ENCODE peak calls at places on chromosomes 4 and X, in five cellular contexts. N, P, U, C and H are unnamed samples.

GRCh38 chr4:85725727-85726170 is 250.8 kb downstream of the ARHGAP24 start:
- DNase-seq in P (no peak), N (peak; percentile 39), U (peak; percentile 59), C (peak; percentile 8), H (no peak)

GRCh38 chrX:119617511-119618164 is 11.4 kb upstream of the NKRF start:
- DNase-seq in C (peak; percentile 37), N (peak; percentile 79), P (no peak), U (no peak), H (no peak)

GRCh38 chr4:180960758-180961401 is 1282.3 kb upstream of the TENM3 start:
- DNase-seq in C (no peak), P (no peak), N (no peak), U (no peak), H (no peak)

GRCh38 chr4:41455215-41455614 is 82.7 kb upstream of the LIMCH1 start:
- DNase-seq in N (no peak), U (no peak), P (no peak), C (no peak), H (no peak)

GRCh38 chr4:76459291-76459723 is 24.3 kb downstream of the SHROOM3 start:
- DNase-seq in N (no peak), U (no peak), P (no peak), C (no peak), H (no peak)

GRCh38 chr4:140372607-140373327 is 679 bp upstream of the SCOC start:
- DNase-seq in C (peak; percentile 22), U (no peak), P (no peak), N (peak; percentile 33), H (no peak)

GRCh38 chrX:97074400-97074799 is 190.7 kb downstream of the RPA4 start:
- DNase-seq in N (no peak), U (no peak), P (no peak), C (no peak), H (no peak)

GRCh38 chrX:150198776-150199175 is 164.3 kb upstream of the MAMLD1 start:
- DNase-seq in N (no peak), C (no peak), P (no peak), U (no peak), H (no peak)

GRCh38 chr4:140993350-140993749 is 139.9 kb downstream of the RNF150 start:
- DNase-seq in U (no peak), C (no peak), P (no peak), N (no peak), H (no peak)

GRCh38 chrX:23373129-23373804 is 38.6 kb downstream of the PTCHD1 start:
- DNase-seq in C (no peak), P (no peak), U (no peak), N (no peak), H (no peak)

GRCh38 chr4:4582653-4583052 is 40.8 kb upstream of the STX18 start:
- DNase-seq in P (no peak), N (no peak), C (no peak), U (no peak), H (no peak)

GRCh38 chrX:20260885-20261284 is 5.8 kb downstream of the RPS6KA3 start:
- DNase-seq in U (no peak), P (no peak), N (no peak), C (no peak), H (no peak)

GRCh38 chr4:53633608-53634007 is 42.3 kb upstream of the LNX1 start:
- DNase-seq in N (no peak), P (no peak), U (peak; percentile 61), C (no peak), H (no peak)

GRCh38 chr4:176271749-176272148 is 2.7 kb upstream of the ASB5 start:
- DNase-seq in N (no peak), C (no peak), P (no peak), U (no peak), H (no peak)

GRCh38 chr4:8393593-8394038 is 46.9 kb downstream of the ACOX3 start:
- DNase-seq in U (peak; percentile 85), C (peak; percentile 53), N (no peak), P (no peak), H (peak; percentile 89)

GRCh38 chr4:145090370-145090769 is 7.6 kb downstream of the ANAPC10 start:
- DNase-seq in P (no peak), C (no peak), N (no peak), U (no peak), H (no peak)

GRCh38 chr4:40515398-40516293 is 114.0 kb downstream of the RBM47 start:
- DNase-seq in N (peak; percentile 47), P (no peak), U (no peak), C (peak; percentile 86), H (no peak)

GRCh38 chr4:80335554-80336358 is at the start of gene CFAP299:
- DNase-seq in N (peak; percentile 37), U (peak; percentile 87), P (peak; percentile 93), C (peak; percentile 87), H (peak; percentile 88)

GRCh38 chr4:175536852-175537453 is 275.1 kb downstream of the GPM6A start:
- DNase-seq in P (no peak), U (no peak), N (no peak), C (no peak), H (no peak)

GRCh38 chr4:76948441-76949292 is 885 bp upstream of the SEPTIN11 start:
- DNase-seq in C (peak; percentile 81), U (peak; percentile 89), N (peak; percentile 63), P (peak; percentile 87), H (peak; percentile 91)

GRCh38 chrX:20620301-20620700 is 353.6 kb upstream of the RPS6KA3 start:
- DNase-seq in P (no peak), N (no peak), U (no peak), C (no peak), H (no peak)

GRCh38 chr4:87644286-87644685 is 5.8 kb upstream of the DMP1 start:
- DNase-seq in N (no peak), C (no peak), U (no peak), P (no peak), H (no peak)

GRCh38 chrX:34859191-34859590 is 83.4 kb upstream of the FAM47B start:
- DNase-seq in P (no peak), N (no peak), U (no peak), C (no peak), H (no peak)

GRCh38 chrX:4670606-4671005 is 957.2 kb upstream of the PRKX start:
- DNase-seq in U (no peak), P (no peak), N (no peak), C (no peak), H (no peak)

GRCh38 chr4:128979934-128980333 is 113.4 kb downstream of the SCLT1 start:
- DNase-seq in U (no peak), P (no peak), C (no peak), N (no peak), H (no peak)

GRCh38 chr4:28146191-28146590 is 1285.5 kb downstream of the STIM2 start:
- DNase-seq in P (no peak), U (no peak), C (no peak), N (no peak), H (no peak)

GRCh38 chr4:57114973-57115372 is 4.8 kb upstream of the IGFBP7 start:
- DNase-seq in U (no peak), P (no peak), N (no peak), C (no peak), H (no peak)

GRCh38 chr4:128517096-128517738 is 229.6 kb upstream of the PGRMC2 start:
- DNase-seq in P (no peak), U (no peak), N (no peak), C (no peak), H (no peak)

DNA sequence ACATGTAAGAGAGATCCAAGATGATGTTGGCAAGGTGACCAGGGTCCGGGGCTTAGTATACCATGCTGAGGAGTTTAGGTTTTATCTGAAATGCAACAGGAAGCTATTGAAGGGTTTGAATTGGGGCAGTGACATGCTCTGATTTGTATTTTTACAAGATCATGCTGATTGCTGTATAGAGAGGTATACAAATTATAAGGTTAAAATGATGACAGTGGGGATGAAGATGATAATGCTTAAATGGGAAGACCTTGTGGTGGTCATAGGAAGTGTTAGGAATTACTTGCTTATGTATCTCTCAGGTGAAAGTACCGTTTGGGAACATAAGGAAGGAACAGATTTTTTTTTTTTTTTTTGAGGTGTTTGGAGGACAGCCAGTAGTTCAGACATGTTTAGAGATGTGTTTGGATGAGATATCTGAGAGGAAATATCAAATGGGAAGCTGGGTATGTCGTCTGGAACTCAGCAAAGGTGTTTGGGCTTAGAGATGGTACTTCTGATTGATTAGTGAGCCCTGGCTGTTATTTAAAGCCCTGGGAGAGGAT is 5.0 kb downstream of the BMP2K start:
- DNase-seq in N (no peak), P (no peak), U (no peak), C (no peak), H (no peak)
- H3K4me1 ChIP-seq in N (no peaks in the 10 kb centered on the region), P (peaks cover 56% of the 10 kb centered on the region), U (peaks cover 82% of the 10 kb centered on the region), C (peaks cover 24% of the 10 kb centered on the region), H (no peaks in the 10 kb centered on the region)

GRCh38 chr4:98908703-98909262 is 20.1 kb downstream of the EIF4E start:
- DNase-seq in U (no peak), C (no peak), P (no peak), N (no peak), H (no peak)
- H3K27ac ChIP-seq in U (no peak overlapping the region), C (peak overlapping the region; percentile 26), P (no peak overlapping the region), N (no peak overlapping the region), H (no peak overlapping the region)

DNA sequence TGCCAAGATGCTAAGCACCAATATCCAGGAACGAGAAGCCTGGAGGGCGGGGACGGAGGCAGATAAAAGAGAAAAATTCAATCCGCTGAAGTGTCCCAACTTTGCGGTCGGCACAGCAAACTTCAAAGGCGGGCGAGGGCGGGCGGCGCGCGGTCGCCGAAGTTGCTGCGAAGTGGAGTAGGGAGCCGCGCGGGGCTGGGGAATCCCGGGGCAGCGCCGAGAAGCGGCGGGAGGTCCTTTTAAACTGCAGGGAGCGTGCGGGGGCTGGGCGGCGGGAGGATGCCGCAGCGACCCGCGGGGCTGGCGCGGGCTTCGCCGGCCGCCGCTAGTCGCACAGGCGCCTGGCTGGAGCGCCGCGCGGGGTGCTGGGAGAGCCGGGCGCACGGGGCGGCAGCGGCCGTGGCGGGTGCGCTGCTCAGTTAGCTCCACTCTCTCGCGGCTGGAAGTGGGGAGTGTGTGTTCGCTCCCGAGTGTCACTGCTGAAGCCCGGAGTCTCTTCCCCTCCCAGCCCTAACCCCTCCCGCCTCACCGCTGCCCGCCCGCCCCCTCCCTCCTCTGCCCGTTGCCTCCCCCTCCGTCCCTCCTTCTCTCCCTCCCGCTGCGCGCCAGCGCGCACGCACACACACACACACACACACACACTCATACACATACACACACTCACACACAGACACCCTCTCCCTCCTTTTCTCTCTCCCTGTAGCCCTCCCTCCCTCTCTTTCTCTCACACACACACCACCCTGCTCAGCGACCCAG is at the start of gene NDNF:
- DNase-seq in P (peak; percentile 87), N (no peak), U (peak; percentile 71), C (peak; percentile 69), H (peak; percentile 51)
- H3K27me3 ChIP-seq in P (peaks cover 15% of the 10 kb centered on the region), N (peaks cover 15% of the 10 kb centered on the region), U (peaks cover 4% of the 10 kb centered on the region), C (peaks cover 20% of the 10 kb centered on the region), H (no peaks in the 10 kb centered on the region)

DNA sequence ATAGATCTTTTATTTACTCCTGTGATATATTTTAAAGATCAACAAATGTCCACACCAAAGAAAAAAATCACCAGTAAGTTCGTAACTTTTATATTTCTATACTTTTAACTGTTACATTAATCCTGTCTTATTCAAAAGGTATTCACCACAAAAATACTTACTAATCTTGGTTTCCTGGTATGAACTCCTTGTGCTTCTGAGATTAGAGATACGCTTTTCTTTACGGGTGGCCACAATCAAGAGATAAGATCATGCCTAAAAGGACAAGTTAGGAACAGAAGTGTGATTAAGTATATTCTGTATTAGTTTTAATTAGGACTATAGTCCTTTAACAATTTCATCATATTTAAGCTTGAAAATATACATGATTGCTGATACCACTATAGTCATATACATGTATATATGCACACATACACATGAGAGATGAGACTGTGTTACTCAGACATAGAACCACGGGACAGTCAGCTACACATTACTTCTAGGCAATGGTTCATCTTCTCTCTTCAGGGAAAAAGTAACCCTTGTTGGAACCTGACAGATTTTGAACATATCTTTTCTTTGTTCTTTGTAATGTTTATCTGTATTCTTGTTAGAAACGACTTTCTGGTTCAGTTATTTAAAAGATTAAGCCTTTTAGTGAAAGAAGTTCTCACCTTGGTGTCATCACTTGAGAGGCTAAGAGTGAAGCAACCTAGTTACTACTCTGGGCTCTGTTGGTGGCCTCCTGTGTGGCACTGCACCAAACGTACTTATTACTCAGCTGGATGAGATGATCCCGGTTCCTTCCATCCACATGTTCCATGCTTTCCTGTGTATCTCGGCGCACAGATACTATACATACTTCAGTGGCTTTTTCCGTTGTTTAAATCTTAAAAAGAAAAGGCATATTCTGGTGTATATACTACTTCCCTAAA is 146.1 kb downstream of the CBR4 start:
- DNase-seq in N (no peak), C (no peak), P (no peak), U (no peak), H (no peak)
- H3K4me1 ChIP-seq in N (no peaks in the 10 kb centered on the region), C (peaks cover 33% of the 10 kb centered on the region), P (peaks cover 5% of the 10 kb centered on the region), U (peaks cover 19% of the 10 kb centered on the region), H (peaks cover 4% of the 10 kb centered on the region)